ENCODE peak calls at places on chromosomes 11 and 22, in nine cellular contexts. B is thoracic aorta, Q is IMR-90, U is HepG2, H is cardiac fibroblast, L is uterus, V is astrocyte of the spinal cord, F is mammary epithelial cell, Z is cardiac muscle cell. K is an unnamed sample.

GRCh38 chr11:111911563-111912401 is at the start of gene CRYAB:
- DNase-seq in Z (peak), U (peak), L (peak), Q (peak), F (peak), B (peak), V (peak), H (peak), K (peak)

GRCh38 chr22:46652081-46652929 is 32.1 kb downstream of the GRAMD4 start:
- DNase-seq in F (no peak), U (peak), H (peak), L (no peak), V (peak), B (no peak), Q (peak), Z (no peak), K (no peak)

GRCh38 chr11:130435671-130436070 is 7.3 kb upstream of the ADAMTS8 start:
- DNase-seq in Z (no peak), Q (peak), H (peak), F (peak), B (no peak), U (no peak), V (peak), L (no peak), K (no peak)

GRCh38 chr11:102573851-102574250 is 43.3 kb upstream of the MMP7 start:
- DNase-seq in Q (peak), Z (no peak), F (peak), B (no peak), H (peak), U (no peak), V (no peak), L (no peak), K (no peak)

GRCh38 chr11:78717031-78717430 is 142.4 kb upstream of the NARS2 start:
- DNase-seq in H (no peak), B (no peak), V (no peak), Z (no peak), U (no peak), L (no peak), Q (no peak), F (no peak), K (no peak)

GRCh38 chr11:17343907-17344306 is 7.7 kb upstream of the NCR3LG1 start:
- DNase-seq in F (peak), B (no peak), U (no peak), V (peak), Q (peak), L (no peak), Z (no peak), H (peak), K (no peak)

GRCh38 chr11:27391336-27392015 is 28.5 kb upstream of the CCDC34 start:
- DNase-seq in L (no peak), V (no peak), Q (no peak), B (no peak), H (no peak), U (no peak), F (peak), Z (no peak), K (no peak)

GRCh38 chr22:47299879-47300697 is 537.6 kb downstream of the TBC1D22A start:
- DNase-seq in Z (no peak), F (no peak), L (no peak), U (no peak), H (no peak), B (no peak), V (no peak), Q (no peak), K (peak)

GRCh38 chr11:130892847-130893246 is 23.4 kb downstream of the SNX19 start:
- DNase-seq in B (no peak), L (no peak), F (no peak), Z (no peak), H (no peak), U (no peak), Q (no peak), V (no peak), K (no peak)

GRCh38 chr22:41598081-41598480 is 8.4 kb upstream of the PMM1 start:
- DNase-seq in V (peak), B (no peak), H (peak), Z (no peak), Q (peak), U (no peak), L (no peak), F (peak), K (no peak)

GRCh38 chr11:30281476-30282288 is 41.2 kb upstream of the ARL14EP start:
- DNase-seq in H (no peak), V (no peak), B (no peak), F (no peak), Z (no peak), Q (no peak), L (no peak), U (no peak), K (peak)

GRCh38 chr11:93591247-93591898 is 48.2 kb upstream of the SMCO4 start:
- DNase-seq in V (peak), L (no peak), U (peak), Z (no peak), F (peak), H (peak), Q (peak), B (no peak), K (no peak)

GRCh38 chr11:72587696-72588095 is 86.5 kb downstream of the PDE2A start:
- DNase-seq in B (no peak), U (no peak), Z (no peak), L (no peak), H (no peak), V (no peak), Q (no peak), F (no peak), K (no peak)

GRCh38 chr11:44509291-44509690 is 56.2 kb upstream of the CD82 start:
- DNase-seq in Q (no peak), F (no peak), Z (peak), L (no peak), H (no peak), U (no peak), V (no peak), B (no peak), K (no peak)

GRCh38 chr11:13358871-13359270 is 81.3 kb downstream of the BMAL1 start:
- DNase-seq in Z (no peak), U (no peak), V (peak), F (no peak), L (no peak), Q (peak), H (no peak), B (no peak), K (no peak)

GRCh38 chr11:46565248-46565835 is 28.5 kb downstream of the AMBRA1 start:
- DNase-seq in H (peak), U (no peak), Q (no peak), B (no peak), F (no peak), L (no peak), Z (no peak), V (no peak), K (no peak)

GRCh38 chr22:26314656-26315055 is 114.4 kb upstream of the ASPHD2 start:
- DNase-seq in H (no peak), B (no peak), L (no peak), U (no peak), V (no peak), Z (no peak), Q (no peak), F (no peak), K (no peak)

GRCh38 chr22:49574205-49574604 is 253.5 kb downstream of the BRD1 start:
- DNase-seq in B (no peak), U (no peak), H (no peak), Z (no peak), Q (no peak), V (no peak), L (no peak), F (no peak), K (no peak)

GRCh38 chr11:75813622-75814039 is 1.4 kb upstream of the UVRAG start:
- DNase-seq in B (no peak), U (peak), F (peak), Z (no peak), H (peak), V (no peak), Q (peak), L (no peak), K (no peak)

GRCh38 chr11:67406969-67407699 is 3.3 kb downstream of the TBC1D10C start:
- DNase-seq in H (no peak), B (no peak), Z (no peak), V (no peak), L (no peak), Q (no peak), U (no peak), F (no peak), K (no peak)

GRCh38 chr11:67408437-67409200 is 4.7 kb downstream of the TBC1D10C start:
- DNase-seq in B (no peak), Z (no peak), Q (no peak), F (no peak), V (no peak), H (no peak), U (no peak), L (no peak), K (no peak)

GRCh38 chr11:67409261-67409666 is 5.4 kb downstream of the TBC1D10C start:
- DNase-seq in F (no peak), Z (no peak), U (no peak), B (no peak), H (no peak), Q (no peak), V (no peak), L (no peak), K (no peak)

GRCh38 chr11:67406420-67406968 is 2.6 kb downstream of the TBC1D10C start:
- DNase-seq in Q (no peak), F (no peak), Z (no peak), L (no peak), V (no peak), H (no peak), U (no peak), B (no peak), K (no peak)

DNA sequence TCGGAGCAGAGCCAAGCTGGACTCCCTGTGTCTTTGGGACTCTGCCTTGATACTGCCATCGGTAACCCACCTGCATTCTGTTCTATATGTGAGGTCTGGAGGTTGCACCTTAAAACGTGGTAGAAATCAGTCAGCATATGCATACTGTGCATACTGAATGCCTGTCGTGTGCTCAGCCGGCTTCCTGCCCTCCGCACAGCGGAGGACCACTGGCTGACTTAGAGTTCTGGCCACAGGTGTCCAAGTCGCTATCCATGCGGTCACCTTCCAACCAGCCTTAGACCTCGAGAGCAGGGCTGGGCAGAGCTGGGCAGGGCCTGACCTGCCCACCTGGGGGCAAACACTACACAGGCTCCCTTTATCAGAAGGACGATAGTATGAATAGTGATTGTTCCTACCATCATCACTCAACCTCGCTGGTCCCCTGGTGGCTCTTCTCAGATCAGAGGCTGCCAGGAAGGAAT is 3.8 kb downstream of the TBC1D10C start:
- DNase-seq in Z (no peak), U (no peak), Q (no peak), L (no peak), V (no peak), F (no peak), H (no peak), B (no peak), K (no peak)
- H3K4me3 ChIP-seq in Z (no peak), U (no peak), Q (no peak), L (no peak), V (no peak), F (no peak), H (no peak), B (no peak), K (no peak)

GRCh38 chr11:67409781-67410368 is 5.6 kb upstream of the CARNS1 start:
- DNase-seq in Q (no peak), Z (peak), U (peak), V (no peak), H (no peak), F (no peak), L (no peak), B (no peak), K (no peak)
- TF ChIP-seq CTCF in Q (no peak), Z (no peak), U (peak), V (no peak), H (no peak), F (no peak), L (no peak), B (no peak), K (no peak)

GRCh38 chr11:847876-848275 is 5.2 kb downstream of the TSPAN4 start:
- DNase-seq in H (no peak), F (no peak), L (no peak), B (no peak), Q (no peak), U (no peak), Z (no peak), V (no peak), K (no peak)

GRCh38 chr11:846496-847098 is 3.9 kb downstream of the TSPAN4 start:
- DNase-seq in Z (no peak), U (no peak), Q (peak), L (no peak), F (peak), H (peak), V (no peak), B (no peak), K (no peak)

GRCh38 chr11:843818-844692 is 1.4 kb downstream of the TSPAN4 start:
- DNase-seq in Q (peak), F (peak), B (peak), U (peak), Z (peak), V (peak), L (peak), H (peak), K (peak)

GRCh38 chr11:844693-845644 is 2.3 kb downstream of the TSPAN4 start:
- DNase-seq in B (peak), F (no peak), Q (peak), V (peak), H (peak), L (peak), Z (peak), U (peak), K (peak)

GRCh38 chr11:845872-846271 is 3.2 kb downstream of the TSPAN4 start:
- DNase-seq in Z (no peak), B (no peak), U (no peak), V (peak), H (no peak), L (no peak), Q (no peak), F (no peak), K (no peak)
- H3K4me3 ChIP-seq in Z (no peak), B (no peak), U (no peak), V (no peak), H (peak), L (no peak), Q (no peak), F (no peak), K (no peak)

GRCh38 chr11:70504246-70505020 is 106.1 kb downstream of the CTTN start:
- DNase-seq in L (no peak), B (no peak), H (no peak), Z (no peak), V (no peak), U (no peak), F (no peak), Q (no peak), K (no peak)

GRCh38 chr11:70502677-70503076 is 104.3 kb downstream of the CTTN start:
- DNase-seq in U (no peak), B (no peak), Q (no peak), H (no peak), Z (no peak), L (no peak), V (no peak), F (no peak), K (no peak)

GRCh38 chr11:70503201-70503877 is 105.0 kb downstream of the CTTN start:
- DNase-seq in H (no peak), L (no peak), F (no peak), U (no peak), V (no peak), Z (no peak), Q (no peak), B (no peak), K (no peak)

GRCh38 chr11:70505331-70505731 is 107.0 kb downstream of the CTTN start:
- DNase-seq in Q (no peak), B (no peak), V (no peak), H (no peak), U (no peak), Z (no peak), L (no peak), F (no peak), K (no peak)

DNA sequence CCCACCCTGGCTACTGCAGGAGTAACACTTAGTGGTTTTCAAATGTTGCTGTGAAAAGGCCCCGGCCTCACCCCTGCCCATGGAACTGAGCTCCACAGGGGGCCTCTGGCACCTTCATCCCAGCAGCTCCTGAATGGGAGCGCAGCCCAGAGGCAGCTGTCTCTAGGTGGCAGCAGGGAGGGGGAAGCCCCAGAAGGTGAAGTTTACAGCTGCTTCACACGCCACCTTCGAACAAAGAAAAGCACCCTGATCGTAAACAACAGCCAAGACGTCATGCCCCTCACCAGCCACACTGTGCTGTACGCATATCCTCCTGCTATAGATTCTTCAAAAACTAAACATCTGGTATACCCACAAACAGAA is 105.5 kb downstream of the CTTN start:
- DNase-seq in V (no peak), B (no peak), F (no peak), H (no peak), U (no peak), L (no peak), Z (no peak), Q (no peak), K (no peak)
- TF ChIP-seq CTCF in V (peak), B (no peak), F (peak), H (no peak), U (peak), L (no peak), Z (no peak), Q (peak), K (no peak)

GRCh38 chr11:9758676-9759518 is 95.0 kb downstream of the SWAP70 start:
- DNase-seq in B (peak), Z (peak), F (peak), U (peak), L (peak), Q (peak), V (peak), H (peak), K (peak)

GRCh38 chr11:9761441-9761945 is 97.6 kb downstream of the SWAP70 start:
- DNase-seq in Q (no peak), H (no peak), V (peak), F (no peak), L (no peak), Z (no peak), U (no peak), B (no peak), K (no peak)

GRCh38 chr11:9760180-9760550 is 96.3 kb downstream of the SWAP70 start:
- DNase-seq in U (no peak), B (peak), V (peak), Z (no peak), H (peak), L (peak), F (peak), Q (peak), K (peak)

GRCh38 chr11:9757809-9758675 is 94.2 kb downstream of the SWAP70 start:
- DNase-seq in Q (peak), B (peak), H (peak), F (peak), U (peak), Z (peak), L (peak), V (peak), K (peak)

DNA sequence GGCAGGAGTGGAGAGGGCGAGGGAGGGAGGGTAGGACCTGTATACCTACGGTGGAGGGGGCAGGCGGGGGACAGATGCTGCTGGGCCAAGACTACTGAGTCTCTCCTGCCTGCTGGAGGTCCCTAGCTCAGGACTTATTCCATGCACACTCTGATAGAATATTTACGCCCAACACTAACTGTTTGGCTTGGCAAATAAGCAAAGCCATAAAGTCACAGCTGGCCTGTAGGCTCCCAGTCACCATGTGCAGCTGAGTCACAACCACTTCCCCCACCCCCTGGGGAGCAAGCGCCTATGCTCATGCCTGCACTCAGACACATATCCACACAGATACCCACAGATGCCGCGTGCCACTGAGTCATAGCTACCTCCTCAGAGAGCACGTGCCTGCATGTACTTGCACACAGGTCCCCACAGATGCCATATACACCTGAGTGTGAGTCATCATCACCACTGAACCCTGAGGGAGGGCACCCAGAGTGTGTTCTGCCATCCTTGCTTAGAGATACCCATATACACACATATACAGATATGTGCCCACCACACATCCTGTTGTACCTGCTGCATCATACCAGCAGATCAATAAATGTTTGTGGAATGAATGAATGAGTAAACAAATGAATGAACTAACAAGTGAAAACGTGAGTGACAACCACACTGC is 95.8 kb downstream of the SWAP70 start:
- DNase-seq in F (peak), Z (no peak), Q (peak), L (peak), V (peak), U (peak), B (peak), H (peak), K (peak)
- H3K4me3 ChIP-seq in F (no peak), Z (no peak), Q (no peak), L (no peak), V (no peak), U (peak), B (peak), H (peak), K (no peak)

K was measured in lower leg skin.